ENCODE peak calls at places on chromosome 6, in six cellular contexts. P is AG04450, K is B cell, F is dorsolateral prefrontal cortex, N is neural progenitor cell, I is adrenal gland. L is an unnamed sample.

GRCh38 chr6:151317206-151317994 is 74.0 kb downstream of the ZBTB2 start:
- DNase-seq in P (no peak), K (no peak), F (no peak), N (no peak), I (no peak), L (no peak)

GRCh38 chr6:30793521-30794194 is 49.3 kb upstream of the IER3 start:
- DNase-seq in P (peak), K (no peak), F (no peak), N (no peak), I (no peak), L (no peak)

GRCh38 chr6:90538651-90539050 is 48.2 kb downstream of the MAP3K7 start:
- DNase-seq in P (no peak), K (no peak), F (no peak), N (no peak), I (no peak), L (no peak)

GRCh38 chr6:91708534-91708933 is 1121.7 kb upstream of the MAP3K7 start:
- DNase-seq in P (no peak), K (no peak), F (no peak), N (no peak), I (no peak), L (no peak)

GRCh38 chr6:125748534-125749111 is 809 bp upstream of the HEY2 start:
- DNase-seq in P (no peak), K (no peak), F (no peak), N (peak), I (no peak), L (peak)

GRCh38 chr6:149347067-149347466 is 29.6 kb downstream of the TAB2 start:
- DNase-seq in P (no peak), K (no peak), F (no peak), N (no peak), I (no peak), L (no peak)

GRCh38 chr6:44270526-44271405 is 516 bp downstream of the TMEM151B start:
- DNase-seq in P (no peak), K (no peak), F (no peak), N (peak), I (no peak), L (no peak)

GRCh38 chr6:113447088-113447831 is 409.9 kb upstream of the MARCKS start:
- DNase-seq in P (peak), K (no peak), F (no peak), N (no peak), I (no peak), L (no peak)

GRCh38 chr6:97053643-97054411 is 129.3 kb downstream of the KLHL32 start:
- DNase-seq in P (no peak), K (no peak), F (no peak), N (peak), I (no peak), L (no peak)

GRCh38 chr6:52286798-52287432 is 2.4 kb upstream of the MCM3 start:
- DNase-seq in P (peak), K (peak), F (peak), N (peak), I (peak), L (peak)

GRCh38 chr6:22804620-22805271 is 235.4 kb downstream of the HDGFL1 start:
- DNase-seq in P (no peak), K (no peak), F (no peak), N (no peak), I (no peak), L (no peak)

GRCh38 chr6:3208775-3209113 is 18.7 kb downstream of the TUBB2B start:
- DNase-seq in P (no peak), K (no peak), F (no peak), N (no peak), I (no peak), L (no peak)

GRCh38 chr6:144349690-144350132 is 64.6 kb downstream of the UTRN start:
- DNase-seq in P (no peak), K (no peak), F (no peak), N (no peak), I (peak), L (no peak)

GRCh38 chr6:105348897-105349296 is 54.0 kb downstream of the PREP start:
- DNase-seq in P (no peak), K (no peak), F (no peak), N (no peak), I (no peak), L (no peak)

GRCh38 chr6:43226192-43226851 is 3.0 kb downstream of the DNPH1 start:
- DNase-seq in P (no peak), K (no peak), F (no peak), N (no peak), I (no peak), L (no peak)

GRCh38 chr6:89829591-89830384 is at the start of gene CASP8AP2:
- DNase-seq in P (peak), K (peak), F (peak), N (peak), I (peak), L (peak)

GRCh38 chr6:35412102-35412501 is 40.0 kb upstream of the FANCE start:
- DNase-seq in P (no peak), K (no peak), F (no peak), N (no peak), I (no peak), L (no peak)

GRCh38 chr6:158991017-158991723 is 8.8 kb downstream of the RSPH3 start:
- DNase-seq in P (no peak), K (no peak), F (no peak), N (no peak), I (no peak), L (no peak)

GRCh38 chr6:28767133-28767532 is 156.7 kb downstream of the TRIM27 start:
- DNase-seq in P (no peak), K (no peak), F (no peak), N (no peak), I (no peak), L (no peak)

GRCh38 chr6:48606618-48607017 is 495.6 kb upstream of the PTCHD4 start:
- DNase-seq in P (no peak), K (no peak), F (no peak), N (no peak), I (no peak), L (no peak)

GRCh38 chr6:105211831-105212230 is 32.0 kb upstream of the POPDC3 start:
- DNase-seq in P (no peak), K (no peak), F (no peak), N (no peak), I (no peak), L (no peak)

GRCh38 chr6:159203304-159204005 is 34.3 kb downstream of the FNDC1 start:
- DNase-seq in P (peak), K (no peak), F (no peak), N (no peak), I (no peak), L (peak)

GRCh38 chr6:72374864-72375263 is 247.0 kb upstream of the KCNQ5 start:
- DNase-seq in P (no peak), K (no peak), F (no peak), N (peak), I (no peak), L (no peak)

GRCh38 chr6:50655848-50656453 is 57.4 kb upstream of the TFAP2D start:
- DNase-seq in P (no peak), K (no peak), F (no peak), N (peak), I (no peak), L (no peak)

GRCh38 chr6:63572733-63573139 is 456 bp downstream of the LOC128125822 start:
- DNase-seq in P (no peak), K (no peak), F (no peak), N (peak), I (no peak), L (no peak)

GRCh38 chr6:111032493-111033140 is 50.8 kb downstream of the RPF2 start:
- DNase-seq in P (no peak), K (no peak), F (no peak), N (no peak), I (no peak), L (no peak)
- TF ChIP-seq CTCF in P (no peak), K (no peak), F (no peak), N (no peak), I (no peak), L (no peak)

GRCh38 chr6:13908955-13909381 is 15.8 kb upstream of the RNF182 start:
- DNase-seq in P (peak), K (peak), F (no peak), N (peak), I (peak), L (no peak)
- TF ChIP-seq CTCF in P (peak), K (peak), F (peak), N (peak), I (peak), L (peak)

GRCh38 chr6:140069576-140069975 is 695.1 kb upstream of the CITED2 start:
- DNase-seq in P (no peak), K (no peak), F (no peak), N (no peak), I (no peak), L (no peak)

GRCh38 chr6:140062042-140063041 is 687.9 kb upstream of the CITED2 start:
- DNase-seq in P (peak), K (no peak), F (no peak), N (no peak), I (peak), L (peak)

GRCh38 chr6:140059947-140060346 is 685.5 kb upstream of the CITED2 start:
- DNase-seq in P (no peak), K (no peak), F (no peak), N (no peak), I (no peak), L (no peak)

GRCh38 chr6:140061422-140062041 is 687.1 kb upstream of the CITED2 start:
- DNase-seq in P (no peak), K (no peak), F (no peak), N (no peak), I (no peak), L (no peak)

GRCh38 chr6:140064371-140064770 is 689.9 kb upstream of the CITED2 start:
- DNase-seq in P (no peak), K (no peak), F (no peak), N (peak), I (no peak), L (no peak)
- TF ChIP-seq CTCF in P (no peak), K (no peak), F (no peak), N (no peak), I (no peak), L (no peak)

DNA sequence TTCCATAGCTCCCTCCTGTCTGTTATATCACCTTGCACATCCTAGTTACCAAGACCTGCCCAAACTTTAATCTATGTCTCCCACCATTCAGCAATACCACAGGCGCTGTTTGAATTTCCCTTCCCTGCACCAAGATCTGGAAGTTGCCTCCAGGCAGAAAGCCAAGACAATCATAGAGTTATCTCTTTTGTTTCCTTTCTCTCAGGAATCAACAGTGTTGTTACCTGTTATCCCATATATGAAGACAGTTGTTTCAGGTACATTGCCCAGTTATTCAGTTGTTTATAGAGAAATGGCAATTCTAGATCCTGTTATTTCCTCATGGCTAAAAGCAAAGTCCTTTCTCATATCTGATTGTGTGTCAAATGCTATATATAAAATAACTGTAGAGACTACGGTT is 63.1 kb downstream of the PDSS2 start:
- DNase-seq in P (no peak), K (no peak), F (no peak), N (no peak), I (no peak), L (no peak)
- TF ChIP-seq CTCF in P (no peak), K (no peak), F (no peak), N (no peak), I (no peak), L (no peak)

DNA sequence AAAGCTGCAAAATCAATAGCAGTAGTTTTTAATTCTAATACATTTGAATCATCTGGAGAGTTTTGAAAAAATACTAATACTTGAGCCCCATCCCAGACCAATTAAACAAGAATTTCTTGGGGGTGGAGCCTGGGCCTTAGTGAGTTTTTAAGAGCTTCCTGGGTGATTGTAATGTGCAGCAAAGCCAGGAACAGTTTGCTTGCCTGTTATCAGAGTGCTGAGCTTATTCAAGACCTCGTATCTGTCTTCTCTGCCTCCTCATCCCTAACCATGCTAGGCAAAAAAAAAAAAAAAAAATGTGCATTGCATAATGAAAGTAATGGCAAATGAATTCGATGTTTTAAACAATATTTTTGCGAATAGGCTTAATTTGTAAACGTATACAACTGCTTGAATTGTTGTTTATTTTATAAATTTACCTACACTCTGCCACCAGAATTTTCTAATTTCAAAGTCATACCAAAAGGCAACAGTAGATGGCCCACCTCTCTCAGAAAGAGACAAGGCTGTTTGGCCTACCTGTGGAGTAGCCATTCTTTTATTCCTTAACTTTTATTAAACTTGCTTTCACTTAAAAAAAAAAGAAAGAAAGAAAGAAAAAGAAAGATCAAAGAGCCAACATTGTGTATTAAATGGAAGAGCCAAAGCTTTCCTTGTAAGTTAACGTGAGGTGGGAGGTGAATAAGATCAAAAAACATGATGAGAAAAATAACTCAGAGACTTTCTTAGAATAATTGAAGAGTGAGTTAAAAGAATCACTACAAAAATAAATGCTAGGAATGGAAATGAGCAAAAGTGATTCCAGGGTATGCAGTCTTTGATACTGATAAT is 36.2 kb upstream of the MYB start:
- DNase-seq in P (no peak), K (no peak), F (no peak), N (peak), I (peak), L (no peak)
- TF ChIP-seq CTCF in P (peak), K (peak), F (peak), N (peak), I (peak), L (no peak)

GRCh38 chr6:100116409-100117194 is 122.6 kb upstream of the MCHR2 start:
- DNase-seq in P (peak), K (no peak), F (no peak), N (peak), I (peak), L (no peak)
- TF ChIP-seq CTCF in P (peak), K (peak), F (peak), N (peak), I (peak), L (peak)